ENCODE peak calls at places on chromosomes 1 and 21, in four cellular contexts. T is K562, V is GM12878, E is WTC11. W is an unnamed sample.

GRCh38 chr1:6004412-6005123 is 12.3 kb upstream of the NPHP4 start:
- DNase-seq in T (no peak), V (no peak), E (no peak), W (no peak)

GRCh38 chr1:234977891-234978396 is 150.7 kb downstream of the TOMM20 start:
- DNase-seq in T (no peak), V (no peak), E (no peak), W (peak; percentile 56)

GRCh38 chr1:109516872-109517271 is 7.3 kb upstream of the AMIGO1 start:
- DNase-seq in T (no peak), V (no peak), E (no peak), W (no peak)

GRCh38 chr1:69691179-69691578 is 123.5 kb downstream of the LRRC7 start:
- DNase-seq in T (no peak), V (no peak), E (no peak), W (no peak)

GRCh38 chr21:18041012-18041411 is 203.6 kb upstream of the CHODL start:
- DNase-seq in T (peak; percentile 2), V (no peak), E (peak; percentile 15), W (peak; percentile 45)

GRCh38 chr1:212946872-212947271 is 3.5 kb upstream of the VASH2 start:
- DNase-seq in T (no peak), V (no peak), E (no peak), W (no peak)

GRCh38 chr1:206705187-206705586 is 20.5 kb downstream of the MAPKAPK2 start:
- DNase-seq in T (no peak), V (no peak), E (no peak), W (no peak)

GRCh38 chr1:14598007-14598497 is 433 bp upstream of the KAZN start:
- DNase-seq in T (no peak), V (no peak), E (peak; percentile 28), W (no peak)

GRCh38 chr1:244388961-244389360 is 62.7 kb downstream of the ADSS2 start:
- DNase-seq in T (no peak), V (no peak), E (no peak), W (no peak)

GRCh38 chr21:15751561-15751960 is 21.8 kb downstream of the USP25 start:
- DNase-seq in T (no peak), V (no peak), E (no peak), W (no peak)

GRCh38 chr21:24205317-24205716 is 1402.0 kb downstream of the MRPL39 start:
- DNase-seq in T (no peak), V (no peak), E (no peak), W (no peak)

GRCh38 chr1:103569493-103569892 is 1.9 kb upstream of the AMY2B start:
- DNase-seq in T (no peak), V (no peak), E (no peak), W (no peak)

DNA sequence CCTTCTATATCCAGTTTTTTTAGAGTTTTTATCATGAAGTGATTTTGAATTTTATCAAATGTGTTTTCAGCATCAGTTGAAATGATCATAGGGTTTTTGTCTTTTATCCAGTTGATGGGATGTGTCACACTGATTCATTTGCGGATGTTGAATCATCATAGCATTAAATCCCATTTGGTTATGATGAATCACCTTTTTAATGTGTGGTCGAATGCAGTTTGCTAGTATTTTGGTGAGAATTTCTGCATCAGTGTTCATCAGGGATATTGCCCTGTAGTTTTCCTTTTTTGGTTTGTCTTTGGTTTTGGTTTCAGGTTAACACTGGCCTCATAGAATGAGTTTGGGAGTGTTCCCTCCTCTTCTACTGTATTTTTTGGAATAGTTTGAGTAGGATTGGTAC is 80.3 kb downstream of the DIRAS3 start:
- DNase-seq in T (no peak), V (no peak), E (no peak), W (no peak)
- TF ChIP-seq TCF7 in T (no peak), V (no peak), E (no peak), W (no peak)

DNA sequence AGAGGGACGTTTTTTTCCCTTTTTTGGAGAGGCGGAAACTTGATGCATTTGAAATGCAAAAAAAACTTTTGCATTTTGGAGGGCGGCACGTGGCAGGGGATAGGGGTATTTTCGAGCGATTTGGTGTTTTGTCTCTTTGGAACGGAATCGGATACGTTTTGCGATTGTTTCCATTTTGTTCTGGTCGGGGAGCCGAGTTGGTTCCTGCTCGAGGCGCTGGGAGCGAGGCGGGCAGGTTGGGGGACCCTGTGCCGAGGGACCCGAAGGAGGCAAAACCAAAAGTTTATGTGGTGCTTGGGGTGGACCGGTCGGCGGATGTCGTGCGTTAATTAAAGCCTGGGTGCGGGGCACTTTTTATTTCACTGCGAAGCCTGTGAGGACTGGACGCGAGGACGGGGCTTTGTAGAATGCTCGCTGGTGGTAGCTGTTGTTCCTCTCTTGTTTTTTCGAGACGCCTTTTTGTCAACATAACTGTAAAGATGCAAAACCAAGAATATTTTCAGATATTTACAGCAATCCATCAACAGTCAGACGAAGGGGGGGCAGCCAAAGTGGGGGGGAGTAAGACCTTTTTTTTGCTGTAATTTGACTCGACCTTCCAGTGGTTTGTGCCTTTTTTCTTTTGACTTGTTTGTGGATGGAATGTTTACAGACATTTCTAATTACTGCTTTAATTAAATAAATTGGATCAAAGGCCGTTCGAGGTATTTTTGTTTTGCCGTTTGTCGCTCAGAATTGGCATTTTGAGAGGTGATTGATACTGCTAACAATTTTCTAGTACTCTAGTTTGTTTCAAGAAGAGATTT is 1.0 kb downstream of the H3-3A start:
- DNase-seq in T (peak; percentile 65), V (no peak), E (peak; percentile 43), W (peak; percentile 12)
- TF ChIP-seq MAX in T (no peak), V (peak; percentile 28), E (no peak), W (no peak)

GRCh38 chr1:202013601-202014000 is 3.2 kb downstream of the ELF3 start:
- DNase-seq in T (no peak), V (no peak), E (no peak), W (no peak)
- TF ChIP-seq TCF7 in T (no peak), V (no peak), E (no peak), W (no peak)

GRCh38 chr1:223460566-223461189 is 67.5 kb downstream of the CCDC185 start:
- DNase-seq in T (no peak), V (no peak), E (no peak), W (no peak)

GRCh38 chr1:223462047-223462446 is 68.8 kb downstream of the CCDC185 start:
- DNase-seq in T (no peak), V (no peak), E (no peak), W (no peak)

GRCh38 chr1:223471566-223471965 is 78.4 kb downstream of the CCDC185 start:
- DNase-seq in T (no peak), V (no peak), E (no peak), W (no peak)

GRCh38 chr1:223462866-223463404 is 69.7 kb downstream of the CCDC185 start:
- DNase-seq in T (no peak), V (no peak), E (no peak), W (no peak)

DNA sequence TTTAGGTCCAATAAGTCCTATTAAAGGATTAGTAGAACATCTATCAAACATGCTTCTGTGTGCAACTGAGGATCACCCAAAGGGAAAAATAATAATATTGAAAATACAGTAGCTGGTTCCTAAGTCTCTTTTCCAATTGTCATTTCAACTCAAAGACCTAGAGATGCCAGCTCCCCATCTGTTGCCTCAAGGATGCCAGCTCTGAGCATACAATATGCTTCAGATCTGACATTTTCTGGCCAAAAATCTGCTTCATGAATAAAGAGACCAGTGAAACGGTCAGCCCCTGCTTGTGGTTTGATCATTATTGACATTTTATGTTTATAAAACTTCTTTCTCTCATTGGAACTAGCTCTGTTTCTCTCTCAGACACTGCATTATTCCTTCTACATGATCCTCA is 72.9 kb downstream of the CCDC185 start:
- DNase-seq in T (no peak), V (no peak), E (no peak), W (no peak)
- TF ChIP-seq MAX in T (no peak), V (no peak), E (no peak), W (no peak)

GRCh38 chr1:45326627-45327591 is at the start of gene HPDL:
- DNase-seq in T (no peak), V (no peak), E (peak; percentile 86), W (no peak)

GRCh38 chr1:45325816-45326506 is 734 bp upstream of the HPDL start:
- DNase-seq in T (no peak), V (no peak), E (no peak), W (no peak)

GRCh38 chr1:45328680-45329079 is 2.0 kb downstream of the HPDL start:
- DNase-seq in T (no peak), V (no peak), E (no peak), W (no peak)

GRCh38 chr1:45329445-45329844 is 2.8 kb downstream of the HPDL start:
- DNase-seq in T (peak; percentile 69), V (no peak), E (no peak), W (no peak)

GRCh38 chr1:45327644-45328515 is 1.2 kb downstream of the HPDL start:
- DNase-seq in T (no peak), V (no peak), E (no peak), W (no peak)
- TF ChIP-seq TCF7 in T (no peak), V (no peak), E (no peak), W (no peak)

DNA sequence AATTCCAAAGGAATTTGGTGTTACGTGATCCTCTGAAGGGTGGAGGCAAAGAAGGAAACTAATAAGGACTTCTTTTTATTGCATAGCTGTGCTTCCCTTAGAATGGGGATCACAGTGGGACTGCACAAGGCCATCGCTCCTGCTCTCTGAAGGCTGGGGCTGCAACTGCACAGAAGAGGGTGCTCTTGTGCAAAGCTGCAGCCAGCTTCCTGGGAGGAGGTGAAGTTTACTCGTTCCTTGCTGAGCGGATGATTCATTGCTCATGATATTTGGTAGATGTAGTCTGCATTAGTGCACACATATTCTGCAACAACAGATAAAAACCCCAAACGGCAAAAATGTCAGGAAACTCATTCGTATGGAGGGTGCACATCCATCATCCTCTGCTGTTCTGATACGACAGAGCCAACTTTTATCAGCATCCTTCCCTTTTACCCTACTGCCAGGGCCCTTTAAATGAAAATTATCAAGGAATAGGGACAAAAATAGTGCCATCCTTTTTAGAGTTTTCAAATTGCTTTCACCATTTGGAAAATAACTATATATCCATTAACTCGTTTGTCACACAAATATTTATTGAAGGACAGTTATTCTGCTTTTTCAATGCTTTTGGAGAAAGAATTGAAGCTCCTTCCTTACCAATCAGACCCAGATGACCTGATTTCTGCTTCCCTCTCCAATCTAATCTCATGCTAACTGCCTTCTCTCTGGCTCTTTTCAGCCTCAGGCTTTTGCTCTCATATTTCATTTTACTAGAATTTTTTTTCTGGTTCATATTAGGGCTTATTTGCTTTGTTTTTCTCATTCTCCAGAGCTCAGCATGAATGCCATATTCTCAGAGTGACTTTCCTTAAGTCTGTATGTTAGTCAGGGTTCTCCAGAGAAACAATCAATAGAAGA is 263.6 kb downstream of the DUSP10 start:
- DNase-seq in T (peak; percentile 53), V (peak; percentile 36), E (peak; percentile 65), W (peak; percentile 12)
- TF ChIP-seq MAX in T (no peak), V (no peak), E (no peak), W (no peak)

W was measured in HepG2.